ENCODE peak calls at places on chromosomes 2 and 18, in nine cellular contexts. T is T-helper 17 cell; C is left cardiac atrium; V is GM12865; M is lower leg skin; U is HEK293T; D is osteocyte; Q is stimulated activated CD4-positive, alpha-beta T cell treated with anti-CD3 and anti-CD28 coated beads, Interleukin-15, amount 100 ng/mL, for 1 hour; Z is substantia nigra. E is an unnamed sample.
A peak's percentile ranks its signal among the peaks of the same experiment; 100 is the strongest.

GRCh38 chr18:49849331-49850217 is 36.2 kb upstream of the ACAA2 start:
- DNase-seq in T (no peak), C (peak; percentile 66), V (no peak), M (no peak), U (peak; percentile 10), D (peak; percentile 81), Q (no peak), Z (no peak), E (no peak)

GRCh38 chr2:189367343-189367742 is 73.9 kb upstream of the WDR75 start:
- DNase-seq in T (no peak), C (no peak), V (no peak), M (no peak), U (no peak), D (no peak), Q (no peak), Z (no peak), E (no peak)

GRCh38 chr2:219497495-219498279 is 1.0 kb upstream of the GMPPA start:
- DNase-seq in T (no peak), C (peak; percentile 96), V (peak; percentile 64), M (peak; percentile 86), U (peak; percentile 33), D (peak; percentile 92), Q (no peak), Z (peak; percentile 19), E (no peak)

GRCh38 chr18:58579561-58580047 is 49.3 kb downstream of the ALPK2 start:
- DNase-seq in T (no peak), C (no peak), V (no peak), M (no peak), U (no peak), D (peak; percentile 81), Q (no peak), Z (no peak), E (no peak)

GRCh38 chr2:239675856-239676715 is 275.3 kb upstream of the HDAC4 start:
- DNase-seq in T (no peak), C (no peak), V (no peak), M (no peak), U (no peak), D (peak; percentile 79), Q (no peak), Z (no peak), E (no peak)

GRCh38 chr2:55150834-55151233 is 81.3 kb downstream of the CLHC1 start:
- DNase-seq in T (no peak), C (no peak), V (peak; percentile 59), M (no peak), U (no peak), D (no peak), Q (no peak), Z (no peak), E (no peak)

GRCh38 chr18:65091737-65092329 is 659.0 kb upstream of the CDH7 start:
- DNase-seq in T (no peak), C (no peak), V (peak; percentile 12), M (no peak), U (peak; percentile 6), D (no peak), Q (no peak), Z (no peak), E (no peak)

GRCh38 chr2:143852748-143853147 is 667.2 kb downstream of the ZEB2 start:
- DNase-seq in T (no peak), C (no peak), V (peak; percentile 2), M (no peak), U (peak; percentile 16), D (no peak), Q (no peak), Z (no peak), E (no peak)

GRCh38 chr2:174614261-174614660 is 16.7 kb upstream of the WIPF1 start:
- DNase-seq in T (no peak), C (no peak), V (no peak), M (no peak), U (no peak), D (no peak), Q (no peak), Z (no peak), E (no peak)

GRCh38 chr2:46735730-46736493 is 179.7 kb downstream of the MCFD2 start:
- DNase-seq in T (no peak), C (no peak), V (no peak), M (no peak), U (no peak), D (no peak), Q (no peak), Z (no peak), E (no peak)

GRCh38 chr2:143475131-143475784 is 346.0 kb downstream of the ARHGAP15 start:
- DNase-seq in T (no peak), C (peak; percentile 26), V (no peak), M (no peak), U (no peak), D (no peak), Q (no peak), Z (no peak), E (no peak)

GRCh38 chr2:11022064-11022463 is 110.3 kb downstream of the KCNF1 start:
- DNase-seq in T (no peak), C (no peak), V (no peak), M (no peak), U (no peak), D (peak; percentile 38), Q (no peak), Z (no peak), E (no peak)

GRCh38 chr2:7419814-7420213 is 502.6 kb downstream of the RNF144A start:
- DNase-seq in T (no peak), C (no peak), V (no peak), M (no peak), U (no peak), D (no peak), Q (no peak), Z (no peak), E (no peak)

GRCh38 chr18:46343940-46344372 is 239.8 kb downstream of the HAUS1 start:
- DNase-seq in T (peak; percentile 15), C (peak; percentile 28), V (peak; percentile 81), M (peak; percentile 36), U (no peak), D (no peak), Q (no peak), Z (no peak), E (no peak)

GRCh38 chr18:48531979-48532378 is 6.9 kb upstream of the CTIF start:
- DNase-seq in T (no peak), C (no peak), V (no peak), M (no peak), U (no peak), D (peak; percentile 53), Q (no peak), Z (no peak), E (no peak)

GRCh38 chr2:157055660-157056199 is 201.8 kb upstream of the GALNT5 start:
- DNase-seq in T (no peak), C (no peak), V (peak; percentile 12), M (no peak), U (peak; percentile 5), D (no peak), Q (no peak), Z (no peak), E (no peak)

GRCh38 chr2:110726285-110726684 is 6.1 kb upstream of the ACOXL start:
- DNase-seq in T (no peak), C (no peak), V (no peak), M (no peak), U (no peak), D (no peak), Q (no peak), Z (no peak), E (no peak)

GRCh38 chr2:181810823-181811695 is 80.5 kb upstream of the ITPRID2 start:
- DNase-seq in T (no peak), C (peak; percentile 41), V (no peak), M (no peak), U (no peak), D (no peak), Q (no peak), Z (no peak), E (no peak)

GRCh38 chr2:22821458-22821857 is 563.5 kb upstream of the KLHL29 start:
- DNase-seq in T (no peak), C (no peak), V (no peak), M (no peak), U (no peak), D (no peak), Q (no peak), Z (no peak), E (no peak)

GRCh38 chr2:40202798-40203400 is 249.0 kb downstream of the SLC8A1 start:
- DNase-seq in T (no peak), C (no peak), V (no peak), M (no peak), U (no peak), D (no peak), Q (no peak), Z (no peak), E (no peak)

GRCh38 chr2:108575132-108575966 is 41.1 kb downstream of the LIMS1 start:
- DNase-seq in T (no peak), C (no peak), V (no peak), M (peak; percentile 7), U (no peak), D (no peak), Q (no peak), Z (no peak), E (no peak)

GRCh38 chr2:111946294-111947114 is 48.1 kb downstream of the MERTK start:
- DNase-seq in T (no peak), C (no peak), V (no peak), M (peak; percentile 73), U (no peak), D (no peak), Q (no peak), Z (no peak), E (no peak)

E was measured in mesothelial cell of epicardium.